ENCODE peak calls at places on chromosomes 6 and 20, in seven cellular contexts. H, R, B, L, M, Z and I are unnamed samples.
A peak's percentile ranks its signal among the peaks of the same experiment; 100 is the strongest.

GRCh38 chr6:51213806-51214205 is 395.1 kb downstream of the TFAP2B start:
- DNase-seq in H (no peak), R (no peak), B (no peak), L (no peak), M (no peak), Z (no peak), I (no peak)

GRCh38 chr20:22446613-22447447 is 137.5 kb downstream of the FOXA2 start:
- DNase-seq in H (no peak), R (no peak), B (peak; percentile 53), L (no peak), M (no peak), Z (peak; percentile 53), I (no peak)

GRCh38 chr20:63734946-63735858 is 1.3 kb upstream of the LIME1 start:
- DNase-seq in H (no peak), R (no peak), B (no peak), L (no peak), M (no peak), Z (no peak), I (no peak)

GRCh38 chr20:37864275-37864674 is 38.7 kb upstream of the VSTM2L start:
- DNase-seq in H (no peak), R (no peak), B (no peak), L (no peak), M (no peak), Z (no peak), I (no peak)

GRCh38 chr6:38470548-38470947 is 169.2 kb downstream of the BTBD9 start:
- DNase-seq in H (no peak), R (no peak), B (no peak), L (no peak), M (no peak), Z (no peak), I (no peak)

GRCh38 chr6:3553254-3553653 is 96.4 kb upstream of the SLC22A23 start:
- DNase-seq in H (no peak), R (no peak), B (no peak), L (no peak), M (no peak), Z (no peak), I (no peak)

GRCh38 chr20:58399926-58400325 is 10.9 kb downstream of the VAPB start:
- DNase-seq in H (no peak), R (no peak), B (no peak), L (no peak), M (no peak), Z (no peak), I (no peak)

GRCh38 chr20:45948742-45949541 is 14.5 kb downstream of the PCIF1 start:
- DNase-seq in H (no peak), R (no peak), B (no peak), L (no peak), M (no peak), Z (no peak), I (no peak)

GRCh38 chr6:158032354-158032733 is 50.7 kb downstream of the SYNJ2 start:
- DNase-seq in H (no peak), R (no peak), B (no peak), L (no peak), M (no peak), Z (no peak), I (no peak)

GRCh38 chr6:157822221-157823000 is 635 bp upstream of the SNX9 start:
- DNase-seq in H (peak; percentile 47), R (no peak), B (no peak), L (no peak), M (no peak), Z (peak; percentile 18), I (no peak)

GRCh38 chr20:20259534-20259933 is 108.4 kb upstream of the INSM1 start:
- DNase-seq in H (no peak), R (no peak), B (no peak), L (no peak), M (no peak), Z (no peak), I (no peak)

GRCh38 chr6:143449731-143450452 is 603 bp downstream of the ADAT2 start:
- DNase-seq in H (peak; percentile 62), R (no peak), B (no peak), L (no peak), M (no peak), Z (peak; percentile 20), I (peak; percentile 17)

GRCh38 chr20:10739134-10739533 is 65.3 kb upstream of the JAG1 start:
- DNase-seq in H (no peak), R (no peak), B (no peak), L (no peak), M (no peak), Z (no peak), I (no peak)

GRCh38 chr6:121008553-121008952 is 325.7 kb downstream of the TBC1D32 start:
- DNase-seq in H (no peak), R (no peak), B (no peak), L (no peak), M (no peak), Z (no peak), I (no peak)

GRCh38 chr20:44609006-44609510 is 26.7 kb downstream of the PKIG start:
- DNase-seq in H (no peak), R (no peak), B (no peak), L (no peak), M (no peak), Z (no peak), I (no peak)

GRCh38 chr6:138187156-138187555 is 25.4 kb downstream of the ARFGEF3 start:
- DNase-seq in H (no peak), R (no peak), B (no peak), L (no peak), M (no peak), Z (no peak), I (no peak)

GRCh38 chr6:15400572-15401004 is 154.7 kb downstream of the JARID2 start:
- DNase-seq in H (peak; percentile 37), R (no peak), B (peak; percentile 30), L (no peak), M (peak; percentile 79), Z (peak; percentile 15), I (peak; percentile 24)

GRCh38 chr6:28585335-28585734 is 59.7 kb downstream of the GPX5 start:
- DNase-seq in H (no peak), R (no peak), B (no peak), L (no peak), M (no peak), Z (no peak), I (no peak)

GRCh38 chr6:150541587-150541986 is 58.1 kb upstream of the PLEKHG1 start:
- DNase-seq in H (no peak), R (no peak), B (no peak), L (no peak), M (no peak), Z (no peak), I (no peak)

GRCh38 chr6:49305010-49305409 is 158.0 kb downstream of the MMUT start:
- DNase-seq in H (no peak), R (no peak), B (no peak), L (no peak), M (no peak), Z (no peak), I (no peak)

GRCh38 chr6:49300911-49301310 is 162.1 kb downstream of the MMUT start:
- DNase-seq in H (no peak), R (no peak), B (no peak), L (no peak), M (no peak), Z (no peak), I (no peak)

GRCh38 chr6:49300443-49300842 is 162.6 kb downstream of the MMUT start:
- DNase-seq in H (no peak), R (no peak), B (no peak), L (no peak), M (no peak), Z (no peak), I (no peak)
- H3K9me3 ChIP-seq in H (no peaks in the 10 kb centered on the region), R (no peaks in the 10 kb centered on the region), B (no peaks in the 10 kb centered on the region), L (no peaks in the 10 kb centered on the region), M (no peaks in the 10 kb centered on the region), Z (no peaks in the 10 kb centered on the region), I (no peaks in the 10 kb centered on the region)

GRCh38 chr6:31332637-31333602 is 24.1 kb downstream of the HLA-B start:
- DNase-seq in H (peak; percentile 25), R (no peak), B (no peak), L (no peak), M (no peak), Z (no peak), I (no peak)
- H3K9me3 ChIP-seq in H (peaks cover 8% of the 10 kb centered on the region), R (peaks cover 6% of the 10 kb centered on the region), B (no peaks in the 10 kb centered on the region), L (no peaks in the 10 kb centered on the region), M (peaks cover 2% of the 10 kb centered on the region), Z (no peaks in the 10 kb centered on the region), I (no peaks in the 10 kb centered on the region)

GRCh38 chr20:59735486-59735885 is 131.1 kb downstream of the PHACTR3 start:
- DNase-seq in H (no peak), R (no peak), B (no peak), L (no peak), M (no peak), Z (no peak), I (no peak)

GRCh38 chr20:59737816-59738215 is 133.5 kb downstream of the PHACTR3 start:
- DNase-seq in H (no peak), R (no peak), B (no peak), L (no peak), M (no peak), Z (no peak), I (no peak)

GRCh38 chr20:59737073-59737691 is 132.8 kb downstream of the PHACTR3 start:
- DNase-seq in H (no peak), R (no peak), B (no peak), L (no peak), M (no peak), Z (no peak), I (no peak)

GRCh38 chr20:59736366-59736765 is 132.0 kb downstream of the PHACTR3 start:
- DNase-seq in H (no peak), R (no peak), B (no peak), L (no peak), M (no peak), Z (no peak), I (no peak)

DNA sequence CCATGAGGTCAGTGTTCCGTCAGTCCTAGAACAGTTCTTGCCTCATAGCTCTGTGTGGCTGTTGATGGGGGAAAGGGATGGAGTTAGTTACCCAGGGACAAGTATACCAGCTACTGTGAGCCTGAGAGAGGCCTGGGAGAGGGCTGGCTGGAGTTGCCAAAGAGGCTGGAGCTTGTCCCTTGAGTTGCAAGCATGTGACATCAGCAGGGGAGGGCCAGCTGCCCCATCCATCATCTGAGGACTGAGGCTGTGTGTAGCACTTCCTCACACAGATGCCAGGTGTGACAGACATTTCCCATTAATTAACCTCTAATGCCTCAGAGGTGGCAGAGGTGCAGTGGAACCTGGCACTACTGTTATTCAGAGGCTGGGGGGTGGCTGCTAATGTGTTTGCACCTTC is 131.6 kb downstream of the PHACTR3 start:
- DNase-seq in H (no peak), R (no peak), B (no peak), L (no peak), M (no peak), Z (no peak), I (no peak)
- H3K9me3 ChIP-seq in H (no peaks in the 10 kb centered on the region), R (no peaks in the 10 kb centered on the region), B (no peaks in the 10 kb centered on the region), L (no peaks in the 10 kb centered on the region), M (no peaks in the 10 kb centered on the region), Z (no peaks in the 10 kb centered on the region), I (no peaks in the 10 kb centered on the region)

GRCh38 chr6:110055387-110055735 is 77.2 kb downstream of the GPR6 start:
- DNase-seq in H (no peak), R (no peak), B (no peak), L (no peak), M (no peak), Z (no peak), I (no peak)

GRCh38 chr6:110049696-110050465 is 71.8 kb downstream of the GPR6 start:
- DNase-seq in H (no peak), R (no peak), B (no peak), L (no peak), M (no peak), Z (no peak), I (no peak)

GRCh38 chr6:110048221-110048875 is 70.2 kb downstream of the GPR6 start:
- DNase-seq in H (no peak), R (no peak), B (peak; percentile 26), L (no peak), M (no peak), Z (no peak), I (no peak)

GRCh38 chr6:110054664-110055386 is 76.7 kb downstream of the GPR6 start:
- DNase-seq in H (no peak), R (no peak), B (no peak), L (no peak), M (no peak), Z (no peak), I (no peak)

GRCh38 chr6:110053395-110054240 is 75.5 kb downstream of the GPR6 start:
- DNase-seq in H (no peak), R (no peak), B (no peak), L (no peak), M (peak; percentile 19), Z (peak; percentile 10), I (no peak)
- H3K9me3 ChIP-seq in H (no peaks in the 10 kb centered on the region), R (no peaks in the 10 kb centered on the region), B (no peaks in the 10 kb centered on the region), L (no peaks in the 10 kb centered on the region), M (no peaks in the 10 kb centered on the region), Z (no peaks in the 10 kb centered on the region), I (no peaks in the 10 kb centered on the region)